ENCODE peak calls at places on chromosomes 6 and 20, in eight cellular contexts. J is GM23338, E is MM.1S, V is hepatocyte, N is SK-N-SH, F is PC-3, Y is HCT116, M is neural progenitor cell. A is an unnamed sample.
A peak's percentile ranks its signal among the peaks of the same experiment; 100 is the strongest.

GRCh38 chr20:48782073-48782472 is 45.7 kb downstream of the PREX1 start:
- DNase-seq in E (no peak), V (no peak), N (no peak), F (no peak), Y (no peak), J (no peak), M (no peak), A (no peak)

GRCh38 chr6:84033523-84034451 is at the start of gene MRAP2:
- DNase-seq in M (peak; percentile 78), E (no peak), J (peak; percentile 76), F (no peak), N (peak; percentile 84), Y (no peak), V (peak; percentile 68), A (no peak)

GRCh38 chr6:138963119-138963518 is 24.9 kb downstream of the REPS1 start:
- DNase-seq in V (no peak), F (no peak), N (no peak), Y (no peak), J (no peak), M (no peak), E (no peak), A (no peak)

GRCh38 chr6:111710439-111710838 is 104.8 kb upstream of the TRAF3IP2 start:
- DNase-seq in E (no peak), Y (no peak), N (no peak), J (no peak), F (no peak), V (no peak), M (no peak), A (no peak)

GRCh38 chr6:21455071-21455470 is 138.5 kb upstream of the SOX4 start:
- DNase-seq in J (no peak), V (peak; percentile 12), Y (no peak), M (no peak), E (no peak), F (no peak), N (no peak), A (no peak)

GRCh38 chr20:62953839-62954703 is 1.6 kb downstream of the SLC17A9 start:
- DNase-seq in Y (no peak), E (peak; percentile 26), V (peak; percentile 90), N (no peak), J (peak; percentile 77), M (peak; percentile 73), F (no peak), A (peak; percentile 96)

GRCh38 chr6:50198245-50198644 is 148.5 kb upstream of the DEFB112 start:
- DNase-seq in M (peak; percentile 81), Y (no peak), J (peak; percentile 64), N (no peak), F (no peak), V (no peak), E (no peak), A (no peak)

GRCh38 chr20:48527771-48528170 is 300.0 kb downstream of the PREX1 start:
- DNase-seq in N (no peak), E (no peak), M (no peak), Y (no peak), J (no peak), F (no peak), V (no peak), A (no peak)

GRCh38 chr6:31871068-31871659 is 7.6 kb downstream of the SLC44A4 start:
- DNase-seq in Y (no peak), J (peak; percentile 18), V (peak; percentile 17), E (no peak), F (no peak), M (no peak), N (peak; percentile 21), A (no peak)

GRCh38 chr6:165986647-165987482 is 180.8 kb downstream of the TBXT start:
- DNase-seq in N (peak; percentile 62), M (peak; percentile 69), J (peak; percentile 68), Y (no peak), E (no peak), F (no peak), V (no peak), A (no peak)

GRCh38 chr6:26105109-26105730 is 18.0 kb downstream of the HFE start:
- DNase-seq in N (no peak), J (no peak), Y (no peak), E (no peak), M (no peak), F (no peak), V (no peak), A (peak; percentile 46)

GRCh38 chr6:26107935-26108334 is 20.7 kb downstream of the HFE start:
- DNase-seq in V (no peak), M (no peak), F (no peak), E (no peak), N (no peak), J (no peak), Y (no peak), A (no peak)

GRCh38 chr6:26113570-26113969 is 26.3 kb downstream of the HFE start:
- DNase-seq in N (no peak), V (no peak), Y (no peak), F (no peak), J (no peak), E (no peak), M (no peak), A (no peak)

GRCh38 chr6:26105842-26106241 is 18.6 kb downstream of the HFE start:
- DNase-seq in V (no peak), J (no peak), M (no peak), F (peak; percentile 68), N (no peak), E (no peak), Y (no peak), A (no peak)

GRCh38 chr6:26109776-26110175 is 22.5 kb downstream of the HFE start:
- DNase-seq in E (no peak), J (no peak), Y (no peak), N (no peak), V (no peak), M (no peak), F (no peak), A (no peak)
- TF ChIP-seq EZH2phosphoT487 in E (no peak), J (no peak), Y (no peak), N (no peak), V (no peak), M (no peak), F (no peak), A (no peak)

GRCh38 chr6:125791820-125792165 is 1.0 kb downstream of the NCOA7 start:
- DNase-seq in N (no peak), E (no peak), V (no peak), J (no peak), F (no peak), Y (no peak), M (no peak), A (no peak)
- TF ChIP-seq CTCF in N (peak; percentile 5), E (no peak), V (no peak), J (no peak), F (no peak), Y (no peak), M (no peak), A (peak; percentile 60)

GRCh38 chr6:131281471-131282270 is 146.4 kb downstream of the AKAP7 start:
- DNase-seq in M (peak; percentile 61), V (no peak), E (no peak), F (no peak), N (no peak), Y (no peak), J (peak; percentile 86), A (peak; percentile 31)
- TF ChIP-seq EZH2phosphoT487 in M (no peak), V (no peak), E (no peak), F (no peak), N (no peak), Y (no peak), J (no peak), A (no peak)

GRCh38 chr20:7031222-7031621 is 263.7 kb downstream of the BMP2 start:
- DNase-seq in Y (no peak), J (peak; percentile 53), M (peak; percentile 2), F (peak; percentile 11), V (no peak), E (peak; percentile 9), N (peak; percentile 1), A (no peak)
- TF ChIP-seq CTCF in Y (no peak), J (peak; percentile 74), M (peak; percentile 53), F (peak; percentile 66), V (peak; percentile 26), E (peak; percentile 37), N (peak; percentile 20), A (peak; percentile 49)

GRCh38 chr6:25053875-25054371 is 118.2 kb upstream of the RIPOR2 start:
- DNase-seq in Y (no peak), M (no peak), N (no peak), F (peak; percentile 33), J (no peak), V (no peak), E (no peak), A (no peak)
- TF ChIP-seq EZH2phosphoT487 in Y (no peak), M (no peak), N (no peak), F (no peak), J (no peak), V (no peak), E (no peak), A (no peak)

DNA sequence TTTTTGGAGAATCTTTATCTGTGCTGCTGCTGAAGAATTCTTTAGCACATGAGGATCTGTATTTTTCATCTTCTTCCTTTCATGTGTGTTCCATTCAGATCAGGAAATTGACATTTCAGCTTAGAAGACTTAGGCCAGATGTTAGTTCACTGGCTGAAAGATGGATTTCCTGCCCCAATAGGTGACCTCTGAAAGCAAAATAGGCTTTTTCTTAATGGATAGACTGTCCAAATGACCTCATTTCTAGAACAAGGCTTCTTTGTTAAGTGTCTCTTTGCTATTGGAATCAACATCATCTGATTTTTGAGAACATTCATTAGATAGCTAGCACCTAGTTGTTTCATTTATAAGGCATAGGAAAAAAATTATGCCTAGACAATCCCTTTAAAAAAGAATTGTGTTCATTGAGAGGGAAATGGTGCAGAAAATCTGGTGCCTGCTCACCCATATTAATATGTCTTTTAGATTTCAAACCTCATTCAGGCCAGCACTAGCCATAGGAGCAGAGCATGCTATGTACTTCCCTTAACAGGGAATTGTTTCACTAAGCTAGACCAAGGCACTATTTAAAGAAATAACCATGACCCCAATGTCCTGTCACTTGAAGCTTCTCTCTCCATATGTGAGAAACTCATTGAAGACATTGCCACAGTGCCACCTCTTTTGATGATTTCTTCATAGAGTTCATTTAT is 13.6 kb upstream of the SASH1 start:
- DNase-seq in J (no peak), F (no peak), M (no peak), V (no peak), Y (no peak), N (no peak), E (no peak), A (no peak)
- TF ChIP-seq CTCF in J (no peak), F (no peak), M (no peak), V (no peak), Y (no peak), N (no peak), E (no peak), A (no peak)

GRCh38 chr6:25017932-25018581 is 82.3 kb upstream of the RIPOR2 start:
- DNase-seq in J (peak; percentile 94), V (peak; percentile 75), N (no peak), Y (peak; percentile 53), E (peak; percentile 83), F (peak; percentile 79), M (peak; percentile 81), A (peak; percentile 87)
- TF ChIP-seq EZH2phosphoT487 in J (no peak), V (no peak), N (no peak), Y (no peak), E (no peak), F (no peak), M (no peak), A (no peak)

DNA sequence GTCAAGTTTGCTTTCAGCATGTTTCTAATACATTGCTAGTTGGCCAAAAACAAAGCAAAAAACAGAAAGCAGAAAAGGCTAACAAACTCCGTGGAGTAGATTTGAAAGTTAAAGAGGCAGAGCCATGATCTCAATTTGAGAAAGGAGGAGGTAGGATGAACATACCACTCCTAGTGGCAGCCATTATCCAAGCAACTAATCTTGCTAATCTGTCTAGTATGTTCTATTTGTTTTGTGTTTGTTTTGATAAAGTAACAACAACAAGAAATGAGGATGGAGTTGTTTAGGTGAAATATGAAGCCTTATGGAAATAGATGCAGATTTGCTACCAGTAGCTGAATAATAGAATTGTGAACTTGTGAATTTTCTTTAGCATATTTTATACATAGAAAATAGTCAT is 295.5 kb upstream of the PRDM1 start:
- DNase-seq in V (no peak), N (no peak), F (no peak), E (no peak), M (no peak), Y (no peak), J (peak; percentile 10), A (peak; percentile 39)
- TF ChIP-seq CTCF in V (no peak), N (peak; percentile 29), F (peak; percentile 27), E (peak; percentile 35), M (peak; percentile 24), Y (no peak), J (no peak), A (peak; percentile 67)

A was measured in OCI-LY7.